ENCODE peak calls at places on chromosome 1, in six cellular contexts. G is esophagus muscularis mucosa, V is uterus, S is IMR-90, M is upper lobe of right lung, U is GM23248. Y is an unnamed sample. For H3K4me1, the result is how much of the 10 kb centered on the place peaks cover.

GRCh38 chr1:33153650-33154049 is 28.2 kb downstream of the TRIM62 start:
- DNase-seq in G (no peak), V (no peak), S (peak), M (no peak), U (no peak), Y (no peak)

GRCh38 chr1:179976970-179977651 is 22.5 kb downstream of the CEP350 start:
- DNase-seq in G (no peak), V (no peak), S (no peak), M (no peak), U (no peak), Y (no peak)

GRCh38 chr1:166172106-166172505 is 5.3 kb upstream of the FAM78B start:
- DNase-seq in G (no peak), V (no peak), S (no peak), M (no peak), U (peak), Y (no peak)

GRCh38 chr1:921011-921837 is 2.5 kb upstream of the SAMD11 start:
- DNase-seq in G (no peak), V (peak), S (peak), M (peak), U (peak), Y (peak)

GRCh38 chr1:32406629-32407111 is 12.4 kb upstream of the BSDC1 start:
- DNase-seq in G (no peak), V (no peak), S (no peak), M (no peak), U (no peak), Y (no peak)

GRCh38 chr1:1308756-1309524 is 543 bp downstream of the PUSL1 start:
- DNase-seq in G (no peak), V (no peak), S (no peak), M (peak), U (peak), Y (no peak)

GRCh38 chr1:27934818-27935549 is at the start of gene SMPDL3B:
- DNase-seq in G (no peak), V (no peak), S (no peak), M (peak), U (peak), Y (no peak)

GRCh38 chr1:9338354-9339250 is 45.9 kb downstream of the SPSB1 start:
- DNase-seq in G (no peak), V (no peak), S (no peak), M (no peak), U (peak), Y (no peak)

GRCh38 chr1:242426271-242426905 is 98.1 kb downstream of the PLD5 start:
- DNase-seq in G (peak), V (no peak), S (no peak), M (no peak), U (no peak), Y (no peak)

GRCh38 chr1:236762410-236762809 is 32.7 kb upstream of the MTR start:
- DNase-seq in G (no peak), V (no peak), S (no peak), M (no peak), U (peak), Y (no peak)

GRCh38 chr1:150371110-150371509 is 7.2 kb downstream of the RPRD2 start:
- DNase-seq in G (no peak), V (no peak), S (no peak), M (no peak), U (no peak), Y (no peak)

GRCh38 chr1:151720190-151720953 is 950 bp upstream of the RIIAD1 start:
- DNase-seq in G (no peak), V (no peak), S (peak), M (no peak), U (peak), Y (no peak)

GRCh38 chr1:233569636-233570035 is 44.3 kb upstream of the KCNK1 start:
- DNase-seq in G (no peak), V (no peak), S (no peak), M (no peak), U (peak), Y (no peak)

GRCh38 chr1:158095737-158096335 is 84.9 kb upstream of the CD1D start:
- DNase-seq in G (no peak), V (no peak), S (peak), M (no peak), U (peak), Y (no peak)

GRCh38 chr1:35488346-35488745 is 68.9 kb downstream of the KIAA0319L start:
- DNase-seq in G (no peak), V (no peak), S (peak), M (no peak), U (no peak), Y (no peak)
- H3K4me3 ChIP-seq in G (peak), V (no peak), S (no peak), M (no peak), U (no peak), Y (no peak)

GRCh38 chr1:227733309-227733705 is 1.8 kb downstream of the JMJD4 start:
- DNase-seq in G (no peak), V (no peak), S (no peak), M (no peak), U (no peak), Y (no peak)
- H3K4me1 ChIP-seq in G (half or more), V (under half), S (under half), M (under half), U (under half), Y (under half)

GRCh38 chr1:182845379-182845778 is 6.2 kb downstream of the DHX9 start:
- DNase-seq in G (no peak), V (no peak), S (no peak), M (no peak), U (no peak), Y (no peak)

GRCh38 chr1:182845894-182846293 is 6.7 kb downstream of the DHX9 start:
- DNase-seq in G (no peak), V (no peak), S (no peak), M (no peak), U (no peak), Y (peak)

GRCh38 chr1:182841368-182841988 is 2.3 kb downstream of the DHX9 start:
- DNase-seq in G (no peak), V (no peak), S (peak), M (no peak), U (peak), Y (no peak)

GRCh38 chr1:182839209-182840065 is at the start of gene DHX9:
- DNase-seq in G (peak), V (peak), S (peak), M (peak), U (peak), Y (peak)

GRCh38 chr1:182842265-182842664 is 3.1 kb downstream of the DHX9 start:
- DNase-seq in G (no peak), V (no peak), S (no peak), M (no peak), U (no peak), Y (no peak)
- H3K27ac ChIP-seq in G (no peak), V (no peak), S (no peak), M (no peak), U (no peak), Y (no peak)

GRCh38 chr1:160625321-160625720 is 21.5 kb downstream of the SLAMF1 start:
- DNase-seq in G (no peak), V (no peak), S (no peak), M (no peak), U (no peak), Y (no peak)
- H3K4me3 ChIP-seq in G (no peak), V (no peak), S (no peak), M (no peak), U (no peak), Y (no peak)

DNA sequence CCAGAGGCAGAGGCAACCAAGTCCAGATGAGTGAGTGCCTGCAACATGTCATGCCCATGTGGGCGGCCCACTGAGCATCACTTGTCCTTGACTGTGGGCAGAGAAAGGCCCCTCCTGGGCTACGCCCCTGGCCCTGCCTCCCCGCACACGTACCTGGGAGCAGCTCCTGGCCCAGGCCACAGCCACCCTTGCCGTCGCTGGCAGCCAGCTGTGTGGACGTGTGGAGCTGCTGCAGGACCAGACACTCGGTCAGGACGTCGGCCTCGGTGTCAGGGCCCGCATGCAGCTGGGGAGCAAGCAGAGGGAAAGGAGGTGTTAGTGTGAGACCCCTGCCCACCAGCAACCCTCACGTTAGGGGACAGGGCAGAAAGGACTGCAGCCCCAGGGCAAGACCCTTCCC is 61.3 kb downstream of the DMRTB1 start:
- DNase-seq in G (no peak), V (no peak), S (no peak), M (no peak), U (no peak), Y (no peak)
- H3K4me1 ChIP-seq in G (under half), V (under half), S (under half), M (under half), U (under half), Y (under half)

GRCh38 chr1:198630863-198631262 is 8.0 kb upstream of the PTPRC start:
- DNase-seq in G (no peak), V (no peak), S (no peak), M (no peak), U (no peak), Y (no peak)

GRCh38 chr1:198631292-198631691 is 7.5 kb upstream of the PTPRC start:
- DNase-seq in G (no peak), V (no peak), S (no peak), M (no peak), U (no peak), Y (no peak)

GRCh38 chr1:198629610-198630009 is 9.2 kb upstream of the PTPRC start:
- DNase-seq in G (no peak), V (no peak), S (no peak), M (no peak), U (no peak), Y (no peak)

GRCh38 chr1:198633675-198634121 is 5.1 kb upstream of the PTPRC start:
- DNase-seq in G (no peak), V (no peak), S (no peak), M (no peak), U (no peak), Y (no peak)

GRCh38 chr1:198632007-198632406 is 6.8 kb upstream of the PTPRC start:
- DNase-seq in G (no peak), V (no peak), S (no peak), M (no peak), U (no peak), Y (no peak)
- H3K27ac ChIP-seq in G (no peak), V (no peak), S (no peak), M (no peak), U (no peak), Y (no peak)

Y was measured in aorta.